ENCODE peak calls at places on chromosomes 12 and 14, in six cellular contexts. One of them, this sample, is unnamed.

GRCh38 chr14:64439141-64439540 is 26.2 kb upstream of the AKAP5 start:
- DNase-seq in progenitor cell of endocrine pancreas: no peak
- DNase-seq in tibial artery: no peak
- DNase-seq in hepatocyte: no peak
- DNase-seq in HFF-Myc: no peak
- DNase-seq in cardiac fibroblast: no peak
- DNase-seq in this sample: no peak

GRCh38 chr12:56487448-56488040 is 417 bp downstream of the GLS2 start:
- DNase-seq in cardiac fibroblast: peak; percentile 4
- DNase-seq in progenitor cell of endocrine pancreas: peak; percentile 17
- DNase-seq in HFF-Myc: no peak
- DNase-seq in tibial artery: no peak
- DNase-seq in hepatocyte: peak; percentile 74
- DNase-seq in this sample: peak; percentile 48

GRCh38 chr12:4009979-4010704 is 136.9 kb upstream of the PARP11 start:
- DNase-seq in hepatocyte: no peak
- DNase-seq in HFF-Myc: no peak
- DNase-seq in cardiac fibroblast: no peak
- DNase-seq in progenitor cell of endocrine pancreas: no peak
- DNase-seq in tibial artery: no peak
- DNase-seq in this sample: no peak

GRCh38 chr12:28424965-28425364 is 234.7 kb downstream of the CCDC91 start:
- DNase-seq in hepatocyte: peak; percentile 5
- DNase-seq in tibial artery: no peak
- DNase-seq in HFF-Myc: no peak
- DNase-seq in progenitor cell of endocrine pancreas: no peak
- DNase-seq in cardiac fibroblast: peak; percentile 88
- DNase-seq in this sample: no peak

GRCh38 chr14:97995038-97995437 is 1197.9 kb downstream of the VRK1 start:
- DNase-seq in progenitor cell of endocrine pancreas: no peak
- DNase-seq in hepatocyte: no peak
- DNase-seq in tibial artery: no peak
- DNase-seq in cardiac fibroblast: no peak
- DNase-seq in HFF-Myc: no peak
- DNase-seq in this sample: no peak

GRCh38 chr12:104603545-104603973 is 146.8 kb downstream of the CHST11 start:
- DNase-seq in tibial artery: no peak
- DNase-seq in progenitor cell of endocrine pancreas: no peak
- DNase-seq in hepatocyte: no peak
- DNase-seq in HFF-Myc: no peak
- DNase-seq in cardiac fibroblast: peak; percentile 72
- DNase-seq in this sample: no peak

GRCh38 chr12:100539209-100539608 is 34.3 kb upstream of the GAS2L3 start:
- DNase-seq in HFF-Myc: no peak
- DNase-seq in hepatocyte: peak; percentile 65
- DNase-seq in tibial artery: no peak
- DNase-seq in progenitor cell of endocrine pancreas: peak; percentile 67
- DNase-seq in cardiac fibroblast: peak; percentile 43
- DNase-seq in this sample: no peak

GRCh38 chr14:68389973-68390372 is 402.9 kb downstream of the ZFP36L1 start:
- DNase-seq in hepatocyte: no peak
- DNase-seq in tibial artery: no peak
- DNase-seq in HFF-Myc: no peak
- DNase-seq in cardiac fibroblast: no peak
- DNase-seq in progenitor cell of endocrine pancreas: no peak
- DNase-seq in this sample: no peak

DNA sequence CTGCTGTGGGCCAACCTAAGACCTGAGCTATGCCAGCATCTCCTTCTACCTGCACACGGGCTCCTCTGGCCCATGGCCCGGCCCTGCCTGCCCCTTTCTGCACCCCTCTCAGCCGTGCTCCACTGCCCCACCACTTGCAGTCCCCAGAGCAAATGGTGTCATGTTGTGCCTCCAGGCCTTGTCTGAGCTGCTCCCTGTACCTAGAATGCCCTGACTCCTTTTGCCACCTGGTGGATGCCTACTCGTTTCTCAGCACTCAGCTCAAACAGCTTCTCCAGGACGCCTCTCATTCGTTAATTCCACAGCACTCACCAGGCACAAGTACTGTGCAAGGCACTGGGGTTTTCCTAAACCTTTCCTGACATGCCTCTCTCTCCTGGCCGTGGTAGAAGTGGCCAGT is 63.2 kb upstream of the PNMA1 start:
- DNase-seq in tibial artery: no peak
- DNase-seq in cardiac fibroblast: no peak
- DNase-seq in progenitor cell of endocrine pancreas: no peak
- DNase-seq in HFF-Myc: no peak
- DNase-seq in hepatocyte: no peak
- DNase-seq in this sample: no peak
- TF ChIP-seq CTCF in tibial artery: no peak
- TF ChIP-seq CTCF in cardiac fibroblast: no peak
- TF ChIP-seq CTCF in progenitor cell of endocrine pancreas: no peak
- TF ChIP-seq CTCF in HFF-Myc: no peak
- TF ChIP-seq CTCF in hepatocyte: no peak
- TF ChIP-seq CTCF in this sample: no peak

GRCh38 chr14:24251880-24252288 is 9.5 kb upstream of the TINF2 start:
- DNase-seq in tibial artery: no peak
- DNase-seq in progenitor cell of endocrine pancreas: no peak
- DNase-seq in HFF-Myc: no peak
- DNase-seq in hepatocyte: no peak
- DNase-seq in cardiac fibroblast: peak; percentile 72
- DNase-seq in this sample: no peak
- TF ChIP-seq CTCF in tibial artery: no peak
- TF ChIP-seq CTCF in progenitor cell of endocrine pancreas: no peak
- TF ChIP-seq CTCF in HFF-Myc: no peak
- TF ChIP-seq CTCF in hepatocyte: no peak
- TF ChIP-seq CTCF in cardiac fibroblast: peak; percentile 31
- TF ChIP-seq CTCF in this sample: no peak

GRCh38 chr14:36975834-36976233 is 196.6 kb downstream of the SLC25A21 start:
- DNase-seq in tibial artery: no peak
- DNase-seq in hepatocyte: no peak
- DNase-seq in HFF-Myc: no peak
- DNase-seq in cardiac fibroblast: peak; percentile 23
- DNase-seq in progenitor cell of endocrine pancreas: no peak
- DNase-seq in this sample: no peak
- TF ChIP-seq CTCF in tibial artery: no peak
- TF ChIP-seq CTCF in hepatocyte: no peak
- TF ChIP-seq CTCF in HFF-Myc: no peak
- TF ChIP-seq CTCF in cardiac fibroblast: no peak
- TF ChIP-seq CTCF in progenitor cell of endocrine pancreas: no peak
- TF ChIP-seq CTCF in this sample: no peak

GRCh38 chr12:117876492-117876816 is 92.3 kb downstream of the KSR2 start:
- DNase-seq in cardiac fibroblast: no peak
- DNase-seq in progenitor cell of endocrine pancreas: no peak
- DNase-seq in HFF-Myc: no peak
- DNase-seq in hepatocyte: no peak
- DNase-seq in tibial artery: no peak
- DNase-seq in this sample: no peak

GRCh38 chr12:117878598-117878997 is 90.2 kb downstream of the KSR2 start:
- DNase-seq in hepatocyte: no peak
- DNase-seq in cardiac fibroblast: no peak
- DNase-seq in progenitor cell of endocrine pancreas: no peak
- DNase-seq in tibial artery: no peak
- DNase-seq in HFF-Myc: no peak
- DNase-seq in this sample: no peak

GRCh38 chr12:117875652-117876491 is 92.9 kb downstream of the KSR2 start:
- DNase-seq in tibial artery: no peak
- DNase-seq in hepatocyte: peak; percentile 53
- DNase-seq in progenitor cell of endocrine pancreas: peak; percentile 25
- DNase-seq in cardiac fibroblast: peak; percentile 16
- DNase-seq in HFF-Myc: no peak
- DNase-seq in this sample: peak; percentile 84

GRCh38 chr12:117872521-117873169 is 96.1 kb downstream of the KSR2 start:
- DNase-seq in tibial artery: no peak
- DNase-seq in HFF-Myc: no peak
- DNase-seq in hepatocyte: no peak
- DNase-seq in progenitor cell of endocrine pancreas: no peak
- DNase-seq in cardiac fibroblast: no peak
- DNase-seq in this sample: no peak

GRCh38 chr12:117874842-117875434 is 93.9 kb downstream of the KSR2 start:
- DNase-seq in tibial artery: peak; percentile 74
- DNase-seq in hepatocyte: peak; percentile 81
- DNase-seq in progenitor cell of endocrine pancreas: peak; percentile 71
- DNase-seq in HFF-Myc: no peak
- DNase-seq in cardiac fibroblast: peak; percentile 69
- DNase-seq in this sample: peak; percentile 84
- TF ChIP-seq CTCF in tibial artery: peak; percentile 82
- TF ChIP-seq CTCF in hepatocyte: peak; percentile 78
- TF ChIP-seq CTCF in progenitor cell of endocrine pancreas: peak; percentile 94
- TF ChIP-seq CTCF in HFF-Myc: peak; percentile 84
- TF ChIP-seq CTCF in cardiac fibroblast: peak; percentile 82
- TF ChIP-seq CTCF in this sample: peak; percentile 99

GRCh38 chr12:48185181-48185919 is 1.9 kb downstream of the CCDC184 start:
- DNase-seq in tibial artery: no peak
- DNase-seq in cardiac fibroblast: no peak
- DNase-seq in progenitor cell of endocrine pancreas: no peak
- DNase-seq in HFF-Myc: no peak
- DNase-seq in hepatocyte: peak; percentile 54
- DNase-seq in this sample: peak; percentile 32

GRCh38 chr12:48182659-48183058 is 785 bp upstream of the CCDC184 start:
- DNase-seq in progenitor cell of endocrine pancreas: no peak
- DNase-seq in tibial artery: no peak
- DNase-seq in HFF-Myc: no peak
- DNase-seq in cardiac fibroblast: no peak
- DNase-seq in hepatocyte: no peak
- DNase-seq in this sample: no peak

GRCh38 chr12:48183091-48183875 is at the start of gene CCDC184:
- DNase-seq in cardiac fibroblast: peak; percentile 83
- DNase-seq in hepatocyte: peak; percentile 78
- DNase-seq in progenitor cell of endocrine pancreas: peak; percentile 24
- DNase-seq in HFF-Myc: peak; percentile 63
- DNase-seq in tibial artery: peak; percentile 77
- DNase-seq in this sample: peak; percentile 82

GRCh38 chr12:48184549-48184922 is 1.1 kb downstream of the CCDC184 start:
- DNase-seq in hepatocyte: no peak
- DNase-seq in tibial artery: no peak
- DNase-seq in HFF-Myc: no peak
- DNase-seq in progenitor cell of endocrine pancreas: no peak
- DNase-seq in cardiac fibroblast: no peak
- DNase-seq in this sample: no peak

DNA sequence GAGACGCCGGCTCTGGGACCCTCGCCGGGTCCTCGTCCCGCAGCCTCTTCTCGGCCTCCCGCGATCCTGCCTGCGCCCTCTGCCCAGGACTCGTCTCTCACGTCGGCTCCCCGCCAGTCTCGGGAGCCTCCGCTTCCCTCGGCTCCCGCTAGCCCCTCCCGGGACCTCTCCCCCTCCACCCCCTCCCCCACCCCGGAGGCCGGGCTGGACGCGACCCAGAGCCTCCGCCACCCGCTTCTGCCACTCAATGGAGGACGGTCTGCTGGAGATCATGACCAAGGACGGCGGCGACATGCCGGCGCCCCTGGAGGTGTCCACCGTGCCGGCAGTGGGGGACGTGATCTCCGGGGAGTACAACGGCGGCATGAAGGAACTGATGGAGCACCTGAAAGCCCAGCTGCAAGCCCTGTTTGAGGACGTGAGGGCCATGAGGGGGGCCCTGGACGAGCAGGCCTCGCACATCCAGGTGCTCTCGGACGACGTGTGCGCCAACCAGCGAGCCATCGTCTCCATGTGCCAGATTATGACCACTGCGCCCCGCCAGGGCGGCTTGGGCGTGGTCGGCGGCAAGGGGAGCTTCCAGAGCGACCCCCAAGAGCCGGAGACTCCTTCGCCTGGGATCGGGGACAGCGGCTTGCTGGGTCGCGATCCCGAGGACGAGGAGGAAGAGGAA is 568 bp downstream of the CCDC184 start:
- DNase-seq in tibial artery: no peak
- DNase-seq in cardiac fibroblast: no peak
- DNase-seq in progenitor cell of endocrine pancreas: no peak
- DNase-seq in hepatocyte: no peak
- DNase-seq in HFF-Myc: no peak
- DNase-seq in this sample: peak; percentile 38
- TF ChIP-seq CTCF in tibial artery: no peak
- TF ChIP-seq CTCF in cardiac fibroblast: no peak
- TF ChIP-seq CTCF in progenitor cell of endocrine pancreas: no peak
- TF ChIP-seq CTCF in hepatocyte: no peak
- TF ChIP-seq CTCF in HFF-Myc: no peak
- TF ChIP-seq CTCF in this sample: no peak

DNA sequence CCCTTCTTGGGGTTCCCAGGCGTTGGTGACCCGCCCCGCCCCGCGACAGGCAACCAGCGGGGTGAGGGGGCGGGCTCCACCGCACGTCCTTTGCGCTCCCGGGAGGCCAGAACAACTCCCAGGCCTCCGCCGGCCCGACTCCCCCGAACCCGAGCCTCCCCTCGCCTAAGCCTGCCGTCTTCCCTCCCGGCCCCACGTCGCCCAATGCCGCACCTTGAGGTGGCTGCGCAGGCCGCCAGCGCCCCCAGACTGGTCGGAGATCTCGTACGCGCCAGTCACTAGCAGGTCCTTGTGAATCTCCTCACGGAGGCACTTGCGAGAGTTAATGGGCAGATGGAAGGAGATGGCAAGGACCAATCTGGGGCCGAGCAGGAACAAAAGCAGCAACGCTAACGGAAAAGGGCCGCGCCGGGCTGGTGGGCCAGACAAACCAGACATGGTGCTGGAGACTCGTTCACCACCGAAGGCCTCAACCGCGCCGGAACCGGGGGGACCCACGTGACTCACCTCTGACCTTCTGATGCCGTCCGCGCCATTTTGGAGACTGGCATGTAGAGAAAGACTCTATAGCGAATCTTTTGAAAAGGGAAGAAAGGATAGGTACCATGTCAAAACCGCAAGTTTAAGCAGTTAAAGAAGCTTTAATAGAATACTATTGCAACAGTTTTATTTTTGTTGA is at the start of gene TMED10:
- DNase-seq in tibial artery: peak; percentile 94
- DNase-seq in cardiac fibroblast: peak; percentile 93
- DNase-seq in hepatocyte: peak; percentile 93
- DNase-seq in HFF-Myc: peak; percentile 63
- DNase-seq in progenitor cell of endocrine pancreas: peak; percentile 77
- DNase-seq in this sample: peak; percentile 92
- TF ChIP-seq CTCF in tibial artery: no peak
- TF ChIP-seq CTCF in cardiac fibroblast: no peak
- TF ChIP-seq CTCF in hepatocyte: no peak
- TF ChIP-seq CTCF in HFF-Myc: no peak
- TF ChIP-seq CTCF in progenitor cell of endocrine pancreas: peak; percentile 7
- TF ChIP-seq CTCF in this sample: no peak

DNA sequence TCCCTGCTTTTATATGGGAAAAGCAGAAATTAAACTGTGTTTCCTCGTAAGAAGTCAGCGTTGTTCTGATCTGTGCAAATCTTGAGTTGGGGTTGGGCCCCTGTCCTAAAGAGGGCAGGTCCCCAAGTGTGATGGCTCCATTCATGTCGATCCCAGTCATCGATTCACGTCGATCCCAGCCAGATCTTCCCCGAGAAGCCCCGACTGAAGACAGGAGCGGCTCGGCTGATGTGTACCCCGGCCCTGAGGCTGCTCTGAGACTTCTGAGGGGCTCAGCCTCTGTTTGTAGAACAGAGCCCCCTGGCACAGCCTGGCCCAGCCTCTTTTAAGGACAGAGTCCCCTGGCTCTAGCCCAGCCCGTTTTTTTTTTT is 9.3 kb downstream of the PGAM5 start:
- DNase-seq in tibial artery: no peak
- DNase-seq in cardiac fibroblast: no peak
- DNase-seq in HFF-Myc: no peak
- DNase-seq in progenitor cell of endocrine pancreas: no peak
- DNase-seq in hepatocyte: no peak
- DNase-seq in this sample: no peak
- TF ChIP-seq CTCF in tibial artery: no peak
- TF ChIP-seq CTCF in cardiac fibroblast: no peak
- TF ChIP-seq CTCF in HFF-Myc: no peak
- TF ChIP-seq CTCF in progenitor cell of endocrine pancreas: no peak
- TF ChIP-seq CTCF in hepatocyte: no peak
- TF ChIP-seq CTCF in this sample: no peak